ENCODE peak calls at places on chromosomes 4 and X, in four cellular contexts. U, M, C and B are unnamed samples.

GRCh38 chrX:35670894-35671293 is 127.2 kb upstream of the MAGEB16 start:
- DNase-seq in U (no peak), M (no peak), C (no peak), B (no peak)

GRCh38 chr4:16745009-16745408 is 153.4 kb downstream of the LDB2 start:
- DNase-seq in U (no peak), M (no peak), C (peak; percentile 56), B (no peak)

GRCh38 chrX:103733017-103733416 is 22.3 kb downstream of the TMEM31 start:
- DNase-seq in U (no peak), M (no peak), C (peak; percentile 42), B (no peak)

GRCh38 chr4:128600996-128601857 is 208.3 kb upstream of the JADE1 start:
- DNase-seq in U (peak; percentile 33), M (no peak), C (peak; percentile 96), B (peak; percentile 36)

GRCh38 chrX:123859828-123860505 is at the start of gene XIAP:
- DNase-seq in U (peak; percentile 87), M (peak; percentile 42), C (peak; percentile 90), B (peak; percentile 70)

GRCh38 chr4:137531951-137532868 is at the start of gene PCDH18:
- DNase-seq in U (peak; percentile 90), M (peak; percentile 4), C (peak; percentile 94), B (peak; percentile 64)

GRCh38 chr4:173370130-173370476 is 651 bp upstream of the SAP30 start:
- DNase-seq in U (peak; percentile 71), M (peak; percentile 69), C (no peak), B (no peak)

GRCh38 chr4:22477136-22477793 is 38.6 kb downstream of the ADGRA3 start:
- DNase-seq in U (no peak), M (no peak), C (no peak), B (no peak)

GRCh38 chrX:39848243-39848642 is 249.5 kb downstream of the BCOR start:
- DNase-seq in U (no peak), M (no peak), C (no peak), B (no peak)

GRCh38 chrX:153802513-153803045 is 8.1 kb downstream of the SSR4 start:
- DNase-seq in U (no peak), M (no peak), C (no peak), B (no peak)

GRCh38 chrX:31112226-31112999 is 40.6 kb upstream of the FTHL17 start:
- DNase-seq in U (no peak), M (no peak), C (no peak), B (no peak)

GRCh38 chrX:38638952-38639529 is 77.7 kb downstream of the TSPAN7 start:
- DNase-seq in U (no peak), M (no peak), C (no peak), B (no peak)

GRCh38 chr4:78778530-78778929 is 2.4 kb downstream of the BMP2K start:
- DNase-seq in U (no peak), M (no peak), C (no peak), B (no peak)

GRCh38 chr4:78937837-78938236 is 1.4 kb downstream of the PAQR3 start:
- DNase-seq in U (no peak), M (no peak), C (peak; percentile 26), B (no peak)

GRCh38 chr4:3200423-3201090 is 48.4 kb upstream of the MSANTD1 start:
- DNase-seq in U (no peak), M (no peak), C (no peak), B (no peak)

GRCh38 chr4:79764118-79764517 is 308.9 kb downstream of the ANTXR2 start:
- DNase-seq in U (no peak), M (no peak), C (no peak), B (no peak)

GRCh38 chr4:89129080-89129640 is 17.8 kb downstream of the TIGD2 start:
- DNase-seq in U (no peak), M (no peak), C (peak; percentile 65), B (no peak)

GRCh38 chr4:306551-306961 is 1.3 kb upstream of the ZNF732 start:
- DNase-seq in U (no peak), M (no peak), C (no peak), B (no peak)

GRCh38 chrX:154074199-154074598 is 23.3 kb downstream of the MECP2 start:
- DNase-seq in U (no peak), M (no peak), C (peak; percentile 72), B (no peak)

GRCh38 chrX:40468033-40468979 is 112.5 kb upstream of the ATP6AP2 start:
- DNase-seq in U (peak; percentile 37), M (no peak), C (peak; percentile 33), B (peak; percentile 44)

GRCh38 chrX:69268637-69269036 is 103.4 kb upstream of the PJA1 start:
- DNase-seq in U (no peak), M (no peak), C (no peak), B (no peak)

GRCh38 chrX:69158166-69159040 is 6.8 kb downstream of the PJA1 start:
- DNase-seq in U (peak; percentile 76), M (peak; percentile 13), C (peak; percentile 70), B (no peak)

GRCh38 chrX:40041915-40042314 is 55.8 kb downstream of the BCOR start:
- DNase-seq in U (no peak), M (no peak), C (no peak), B (no peak)

GRCh38 chrX:111039606-111040005 is 56.4 kb upstream of the PAK3 start:
- DNase-seq in U (no peak), M (no peak), C (no peak), B (no peak)

GRCh38 chrX:33339219-33339618 is 127.9 kb upstream of the DMD start:
- DNase-seq in U (no peak), M (no peak), C (no peak), B (peak; percentile 2)

GRCh38 chrX:150034788-150035187 is 96.5 kb upstream of the EOLA2 start:
- DNase-seq in U (no peak), M (no peak), C (no peak), B (no peak)

GRCh38 chrX:23525531-23525930 is 141.8 kb upstream of the PRDX4 start:
- DNase-seq in U (no peak), M (no peak), C (no peak), B (no peak)

GRCh38 chrX:331145-331771 is 12.7 kb upstream of the GTPBP6 start:
- DNase-seq in U (no peak), M (no peak), C (peak; percentile 60), B (no peak)

GRCh38 chr4:6962211-6963041 is 52.8 kb downstream of the TBC1D14 start:
- DNase-seq in U (no peak), M (no peak), C (no peak), B (no peak)

GRCh38 chr4:24428850-24429249 is 155.5 kb downstream of the DHX15 start:
- DNase-seq in U (no peak), M (no peak), C (no peak), B (no peak)

GRCh38 chrX:19689170-19689814 is 174.0 kb upstream of the MAP3K15 start:
- DNase-seq in U (no peak), M (no peak), C (no peak), B (no peak)

GRCh38 chr4:118953276-118953675 is 64.6 kb downstream of the SYNPO2 start:
- DNase-seq in U (no peak), M (no peak), C (peak; percentile 83), B (no peak)